ENCODE peak calls at places on chromosomes 3 and 15, in seven cellular contexts. K, U, M, L, Q, Z and Y are unnamed samples.

GRCh38 chr15:93151488-93151887 is 62.5 kb upstream of the RGMA start:
- DNase-seq in L (no peak), U (no peak), M (no peak), Z (no peak), Q (no peak), K (no peak), Y (no peak)

GRCh38 chr3:16633948-16634347 is 28.7 kb upstream of the DAZL start:
- DNase-seq in Z (no peak), L (no peak), U (no peak), K (no peak), M (no peak), Q (no peak), Y (no peak)

GRCh38 chr3:10506696-10507095 is 1.3 kb upstream of the ATP2B2 start:
- DNase-seq in L (peak), K (no peak), Q (no peak), Z (no peak), U (no peak), M (peak), Y (no peak)

GRCh38 chr3:11606865-11607440 is 36.8 kb downstream of the VGLL4 start:
- DNase-seq in Z (no peak), M (no peak), L (no peak), Q (no peak), U (no peak), K (no peak), Y (no peak)

GRCh38 chr3:115401298-115401697 is 222.0 kb upstream of the GAP43 start:
- DNase-seq in Z (no peak), K (no peak), U (no peak), Q (no peak), M (no peak), L (no peak), Y (no peak)

GRCh38 chr3:136657526-136657925 is 94.7 kb downstream of the STAG1 start:
- DNase-seq in K (no peak), U (no peak), L (no peak), M (no peak), Q (no peak), Z (no peak), Y (no peak)

GRCh38 chr3:55000546-55000945 is 72.7 kb upstream of the LRTM1 start:
- DNase-seq in Q (no peak), Z (no peak), M (no peak), U (no peak), L (no peak), K (no peak), Y (no peak)

GRCh38 chr3:38210141-38210757 is 44.9 kb downstream of the OXSR1 start:
- DNase-seq in M (no peak), K (no peak), U (no peak), Q (no peak), Z (no peak), L (no peak), Y (no peak)

GRCh38 chr3:111782943-111783342 is 76.1 kb upstream of the PHLDB2 start:
- DNase-seq in L (no peak), M (no peak), U (no peak), K (no peak), Q (no peak), Z (no peak), Y (no peak)

GRCh38 chr15:67109141-67110034 is 44.0 kb downstream of the SMAD3 start:
- DNase-seq in Z (no peak), K (peak), L (no peak), U (peak), Q (no peak), M (peak), Y (no peak)

GRCh38 chr15:100661161-100661560 is 58.8 kb downstream of the ASB7 start:
- DNase-seq in L (no peak), Z (no peak), M (no peak), K (no peak), Q (no peak), U (no peak), Y (no peak)

GRCh38 chr15:35751421-35752133 is 205.6 kb upstream of the DPH6 start:
- DNase-seq in Z (peak), U (peak), L (no peak), M (peak), K (no peak), Q (no peak), Y (peak)